ENCODE peak calls at places on chromosome 9, in six cellular contexts. Y, U, L, B, W and A are unnamed samples.

GRCh38 chr9:115158666-115159481 is 40.9 kb upstream of the TNC start:
- DNase-seq in Y (peak), U (peak), L (no peak), B (no peak), W (no peak), A (no peak)

GRCh38 chr9:33452828-33453271 is 5.5 kb upstream of the AQP3 start:
- DNase-seq in Y (peak), U (peak), L (no peak), B (no peak), W (no peak), A (no peak)

GRCh38 chr9:84140535-84141101 is 160.0 kb downstream of the RMI1 start:
- DNase-seq in Y (peak), U (peak), L (peak), B (no peak), W (no peak), A (no peak)

GRCh38 chr9:94005272-94005901 is 50.2 kb upstream of the BARX1 start:
- DNase-seq in Y (no peak), U (peak), L (no peak), B (no peak), W (no peak), A (no peak)

GRCh38 chr9:93665566-93666278 is 89.3 kb downstream of the PHF2 start:
- DNase-seq in Y (no peak), U (no peak), L (no peak), B (no peak), W (no peak), A (no peak)

GRCh38 chr9:110744753-110745522 is 76.3 kb downstream of the MUSK start:
- DNase-seq in Y (peak), U (peak), L (no peak), B (no peak), W (no peak), A (no peak)

GRCh38 chr9:83266618-83267543 is 203.9 kb upstream of the RASEF start:
- DNase-seq in Y (no peak), U (peak), L (no peak), B (no peak), W (no peak), A (peak)

GRCh38 chr9:2502210-2502609 is 119.4 kb upstream of the VLDLR start:
- DNase-seq in Y (no peak), U (no peak), L (no peak), B (no peak), W (no peak), A (no peak)

GRCh38 chr9:124260769-124261603 is 3.2 kb downstream of the NEK6 start:
- DNase-seq in Y (peak), U (peak), L (no peak), B (no peak), W (no peak), A (no peak)

GRCh38 chr9:109821711-109822110 is 41.7 kb downstream of the PALM2AKAP2 start:
- DNase-seq in Y (no peak), U (no peak), L (no peak), B (no peak), W (no peak), A (no peak)

GRCh38 chr9:71322311-71322710 is 200.9 kb upstream of the TRPM3 start:
- DNase-seq in Y (no peak), U (no peak), L (no peak), B (no peak), W (no peak), A (no peak)

GRCh38 chr9:91844170-91844569 is 105.9 kb downstream of the ROR2 start:
- DNase-seq in Y (no peak), U (no peak), L (peak), B (no peak), W (no peak), A (no peak)

GRCh38 chr9:72048850-72049249 is 11.6 kb downstream of the C9orf57 start:
- DNase-seq in Y (no peak), U (no peak), L (no peak), B (no peak), W (no peak), A (no peak)

GRCh38 chr9:81787747-81788632 is 98.6 kb upstream of the TLE1 start:
- DNase-seq in Y (no peak), U (peak), L (no peak), B (no peak), W (no peak), A (no peak)

GRCh38 chr9:81492710-81493447 is 196.5 kb downstream of the TLE1 start:
- DNase-seq in Y (peak), U (peak), L (no peak), B (no peak), W (no peak), A (no peak)

GRCh38 chr9:87889065-87889881 is 6.6 kb downstream of the SPATA31E1 start:
- DNase-seq in Y (no peak), U (no peak), L (no peak), B (no peak), W (no peak), A (no peak)

GRCh38 chr9:78866228-78867132 is 569.6 kb downstream of the PSAT1 start:
- DNase-seq in Y (peak), U (peak), L (no peak), B (no peak), W (no peak), A (no peak)

GRCh38 chr9:78919701-78920100 is 622.8 kb downstream of the PSAT1 start:
- DNase-seq in Y (no peak), U (no peak), L (no peak), B (no peak), W (no peak), A (no peak)

GRCh38 chr9:112411626-112412027 is 31.7 kb downstream of the HSDL2 start:
- DNase-seq in Y (no peak), U (no peak), L (no peak), B (no peak), W (no peak), A (no peak)

GRCh38 chr9:109499631-109500120 is 1.6 kb upstream of the PTPN3 start:
- DNase-seq in Y (peak), U (peak), L (no peak), B (no peak), W (no peak), A (no peak)

GRCh38 chr9:126690431-126691051 is 76.8 kb downstream of the LMX1B start:
- DNase-seq in Y (peak), U (peak), L (no peak), B (no peak), W (peak), A (no peak)

GRCh38 chr9:109733690-109734089 is 46.3 kb upstream of the PALM2AKAP2 start:
- DNase-seq in Y (no peak), U (peak), L (no peak), B (no peak), W (no peak), A (no peak)

GRCh38 chr9:79572032-79572890 is 496 bp downstream of the TLE4 start:
- DNase-seq in Y (peak), U (peak), L (no peak), B (no peak), W (no peak), A (no peak)